ENCODE peak calls at places on chromosomes 4 and X, in four cellular contexts. R is psoas muscle; F is CD8-positive, alpha-beta T cell; L is adrenal gland. W is an unnamed sample.

GRCh38 chrX:112769034-112769433 is 71.6 kb downstream of the AMOT start:
- DNase-seq in R (no peak), F (no peak), L (no peak), W (no peak)

GRCh38 chr4:54526560-54526959 is 131.2 kb upstream of the KIT start:
- DNase-seq in R (no peak), F (no peak), L (no peak), W (no peak)

GRCh38 chr4:2871911-2872310 is 28.3 kb downstream of the ADD1 start:
- DNase-seq in R (no peak), F (no peak), L (no peak), W (no peak)

GRCh38 chr4:102037566-102037965 is 247.0 kb downstream of the BANK1 start:
- DNase-seq in R (no peak), F (no peak), L (no peak), W (no peak)

GRCh38 chrX:29948653-29949052 is 266.7 kb upstream of the MAGEB2 start:
- DNase-seq in R (no peak), F (no peak), L (no peak), W (no peak)

GRCh38 chr4:18366762-18367358 is 345.3 kb upstream of the LCORL start:
- DNase-seq in R (no peak), F (no peak), L (no peak), W (no peak)

GRCh38 chr4:73856518-73856917 is 3.4 kb downstream of the PF4V1 start:
- DNase-seq in R (no peak), F (no peak), L (no peak), W (no peak)

GRCh38 chrX:43707812-43708548 is 51.9 kb downstream of the MAOA start:
- DNase-seq in R (no peak), F (no peak), L (peak), W (peak)

GRCh38 chrX:68647156-68647957 is at the start of gene STARD8:
- DNase-seq in R (peak), F (no peak), L (peak), W (no peak)

GRCh38 chrX:150767475-150768131 is 74.4 kb downstream of the MTMR1 start:
- DNase-seq in R (no peak), F (no peak), L (no peak), W (no peak)

GRCh38 chrX:71667328-71668247 is at the start of gene LOC101059915:
- DNase-seq in R (peak), F (no peak), L (no peak), W (no peak)

GRCh38 chr4:176924238-176924637 is 131.5 kb upstream of the VEGFC start:
- DNase-seq in R (no peak), F (no peak), L (no peak), W (no peak)

GRCh38 chr4:184583738-184584502 is 65.3 kb downstream of the CASP3 start:
- DNase-seq in R (no peak), F (no peak), L (no peak), W (no peak)

GRCh38 chr4:73705056-73705432 is 35.3 kb upstream of the CXCL8 start:
- DNase-seq in R (no peak), F (no peak), L (no peak), W (no peak)

GRCh38 chrX:47358387-47359065 is 11.9 kb upstream of the ZNF157 start:
- DNase-seq in R (no peak), F (peak), L (no peak), W (no peak)

GRCh38 chr4:7635435-7635834 is 200.7 kb upstream of the PSAPL1 start:
- DNase-seq in R (no peak), F (no peak), L (no peak), W (no peak)

GRCh38 chr4:189035091-189035490 is 895.9 kb downstream of the TRIML1 start:
- DNase-seq in R (no peak), F (no peak), L (no peak), W (no peak)

GRCh38 chrX:86028681-86029080 is 18.7 kb downstream of the CHM start:
- DNase-seq in R (no peak), F (no peak), L (no peak), W (no peak)

GRCh38 chr4:14452001-14452400 is 550.3 kb upstream of the CPEB2 start:
- DNase-seq in R (no peak), F (no peak), L (no peak), W (no peak)

GRCh38 chrX:74349387-74349786 is 45.4 kb downstream of the ZCCHC13 start:
- DNase-seq in R (no peak), F (no peak), L (no peak), W (no peak)

DNA sequence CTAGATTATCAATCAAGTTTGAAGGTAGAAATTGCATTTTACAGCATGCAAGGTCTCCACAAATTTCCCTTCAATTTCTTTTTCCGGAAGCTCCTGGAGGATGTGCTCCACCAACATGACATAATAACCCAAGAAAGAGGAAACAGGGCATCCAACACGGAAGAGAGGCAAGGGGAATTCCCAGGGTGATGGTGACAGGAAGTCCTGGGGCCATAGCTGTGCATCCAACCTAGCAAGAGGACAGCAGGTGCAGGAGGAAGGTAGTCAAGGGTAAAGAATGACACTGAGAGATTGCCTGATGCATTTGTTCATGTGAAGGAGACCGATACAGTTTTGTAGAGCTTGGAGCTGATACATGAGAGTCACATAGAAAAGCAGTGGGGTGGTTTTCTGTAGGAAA is 115.7 kb upstream of the LSM6 start:
- DNase-seq in R (no peak), F (no peak), L (no peak), W (no peak)
- H3K4me3 ChIP-seq in R (no peak), F (no peak), L (no peak), W (no peak)

DNA sequence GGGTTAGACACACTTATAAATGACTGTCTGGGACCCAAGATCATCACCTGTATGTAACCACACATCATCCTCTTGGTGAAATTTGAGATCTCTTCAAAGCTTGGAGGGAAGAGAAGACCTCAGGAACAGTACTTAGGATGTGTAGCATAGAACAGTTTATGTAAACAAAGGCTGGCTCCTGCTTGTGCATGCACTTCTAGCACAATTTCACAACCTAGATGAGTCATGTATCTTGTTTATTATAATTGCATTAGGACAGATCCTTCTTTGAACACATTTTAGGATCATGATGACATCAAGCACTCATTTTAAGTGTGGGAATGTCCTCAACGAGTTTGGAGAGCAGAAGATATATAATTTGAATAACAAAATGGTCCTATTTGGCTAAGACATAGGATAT is 26.3 kb upstream of the ZMAT1 start:
- DNase-seq in R (no peak), F (no peak), L (no peak), W (no peak)
- H3K27ac ChIP-seq in R (no peak), F (no peak), L (no peak), W (no peak)

GRCh38 chr4:27010334-27010940 is 149.8 kb downstream of the STIM2 start:
- DNase-seq in R (peak), F (peak), L (peak), W (peak)
- H3K4me3 ChIP-seq in R (no peak), F (no peak), L (no peak), W (no peak)

DNA sequence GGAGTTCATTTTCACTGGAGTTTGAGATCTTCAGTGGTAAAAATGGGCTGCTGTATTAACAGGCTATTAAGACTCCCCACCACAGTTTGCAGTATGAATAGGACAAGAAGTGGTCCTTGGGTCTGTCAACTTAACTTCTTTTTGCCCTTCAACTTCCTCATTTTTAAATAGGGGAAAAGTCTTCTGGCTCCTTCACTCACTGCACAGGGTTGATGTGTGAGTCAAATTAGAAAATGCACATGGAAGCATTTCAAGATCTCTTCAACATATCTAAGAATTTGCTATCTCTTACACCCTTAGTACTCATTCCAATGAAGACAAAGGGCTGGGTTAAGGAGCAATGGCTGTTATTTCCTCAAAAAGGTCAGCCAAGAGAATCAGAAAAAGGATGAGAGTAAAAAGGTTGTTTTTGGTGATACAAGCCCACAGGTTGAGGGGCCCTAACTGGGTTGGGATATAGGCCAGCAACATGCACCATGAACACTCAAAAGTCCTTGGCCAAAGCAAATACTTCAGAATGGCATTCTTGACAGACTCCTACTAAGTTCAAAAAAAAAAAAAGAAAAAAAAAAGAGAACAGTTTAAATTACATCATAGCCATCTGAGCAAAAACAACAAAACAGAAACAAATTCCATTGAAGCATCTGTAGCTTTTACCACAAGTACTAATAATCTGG is 13.4 kb downstream of the PDE5A start:
- DNase-seq in R (no peak), F (no peak), L (no peak), W (no peak)
- H3K27ac ChIP-seq in R (no peak), F (no peak), L (no peak), W (no peak)

GRCh38 chr4:147103403-147103946 is 157.8 kb upstream of the TTC29 start:
- DNase-seq in R (peak), F (no peak), L (peak), W (peak)
- H3K4me3 ChIP-seq in R (no peak), F (no peak), L (no peak), W (no peak)

GRCh38 chr4:53306729-53307128 is 59.1 kb downstream of the SCFD2 start:
- DNase-seq in R (no peak), F (no peak), L (no peak), W (no peak)

GRCh38 chr4:53307210-53307609 is 58.7 kb downstream of the SCFD2 start:
- DNase-seq in R (no peak), F (no peak), L (no peak), W (no peak)

GRCh38 chr4:53309321-53310020 is 56.4 kb downstream of the SCFD2 start:
- DNase-seq in R (no peak), F (no peak), L (no peak), W (no peak)

GRCh38 chr4:53313510-53313909 is 52.4 kb downstream of the SCFD2 start:
- DNase-seq in R (no peak), F (no peak), L (no peak), W (no peak)

DNA sequence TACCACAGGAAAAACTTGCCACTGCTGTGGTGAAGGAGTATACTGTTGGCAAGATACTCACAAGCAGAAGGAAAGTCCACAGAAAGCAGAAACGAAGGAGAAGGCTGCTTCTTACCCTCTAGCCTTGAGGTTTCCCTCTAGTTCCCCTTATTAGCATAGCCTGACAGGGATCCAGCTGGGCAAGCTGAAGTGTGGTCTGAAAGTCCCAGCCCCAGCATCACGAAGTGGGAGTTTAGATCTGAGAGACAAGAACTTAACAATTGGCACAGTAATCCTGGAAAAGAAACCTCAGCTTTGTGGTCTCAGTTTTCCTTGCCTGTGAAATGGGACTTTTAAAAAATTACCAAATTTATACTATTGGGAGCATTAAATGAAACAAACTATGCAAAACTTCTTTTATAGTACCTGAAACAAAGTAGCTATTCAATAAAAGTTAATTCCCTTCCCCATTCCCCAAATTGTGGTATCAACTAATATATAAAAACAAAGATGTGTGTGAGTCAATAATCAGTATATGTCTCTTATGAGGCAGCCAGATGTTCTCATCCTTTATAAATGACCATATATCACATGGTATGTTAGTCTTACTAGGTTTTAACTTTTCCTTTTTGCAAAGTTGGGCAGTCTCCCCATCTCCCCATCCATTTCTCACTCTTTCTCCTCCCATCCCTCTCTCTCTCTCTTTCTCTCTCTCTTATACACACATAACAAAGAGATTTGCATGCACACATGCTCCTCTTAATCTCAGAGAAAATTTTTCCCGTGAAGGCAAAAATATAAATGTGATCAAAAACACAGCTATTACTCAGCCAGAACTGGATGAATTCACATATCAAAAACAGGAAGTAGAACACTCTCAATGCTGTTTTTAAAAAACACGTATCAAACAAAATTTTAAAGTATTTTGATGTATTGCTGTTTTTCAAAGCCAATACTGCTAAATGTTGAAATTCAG is 57.8 kb downstream of the SCFD2 start:
- DNase-seq in R (no peak), F (no peak), L (no peak), W (no peak)
- H3K27ac ChIP-seq in R (no peak), F (no peak), L (no peak), W (no peak)

GRCh38 chr4:38788327-38788726 is 5.5 kb upstream of the TLR10 start:
- DNase-seq in R (no peak), F (no peak), L (no peak), W (no peak)

GRCh38 chr4:38785041-38785790 is 2.4 kb upstream of the TLR10 start:
- DNase-seq in R (no peak), F (no peak), L (no peak), W (no peak)

GRCh38 chr4:38784141-38784540 is 1.4 kb upstream of the TLR10 start:
- DNase-seq in R (no peak), F (no peak), L (no peak), W (no peak)

GRCh38 chr4:38787693-38788092 is 4.9 kb upstream of the TLR10 start:
- DNase-seq in R (no peak), F (no peak), L (no peak), W (no peak)

DNA sequence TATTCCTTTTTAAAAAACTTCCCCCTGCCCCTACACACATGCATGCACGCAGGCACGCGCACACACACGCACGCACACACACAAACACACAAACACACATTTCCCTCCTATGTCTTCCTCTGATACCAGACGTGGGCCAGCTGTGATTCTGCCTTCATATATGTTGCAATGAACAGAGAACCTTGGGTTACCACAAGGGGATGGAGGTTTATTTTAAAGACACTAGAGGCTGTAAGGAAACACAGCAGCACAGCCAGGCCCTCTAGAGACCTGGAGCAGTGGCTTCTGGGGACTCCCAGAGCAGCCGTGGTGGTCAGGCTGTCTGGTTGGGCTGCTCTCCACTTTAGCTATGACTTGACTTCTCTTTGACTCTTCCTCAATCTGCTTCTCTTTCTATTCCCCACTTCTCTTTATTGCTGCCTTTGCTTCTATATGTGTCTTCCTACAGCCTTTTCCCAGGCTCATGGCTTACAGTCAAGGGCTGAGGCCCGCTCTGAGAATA is 3.2 kb upstream of the TLR10 start:
- DNase-seq in R (no peak), F (no peak), L (no peak), W (no peak)
- H3K4me3 ChIP-seq in R (no peak), F (no peak), L (no peak), W (no peak)

GRCh38 chr4:107890779-107891178 is 40.6 kb upstream of the CYP2U1 start:
- DNase-seq in R (no peak), F (no peak), L (no peak), W (no peak)
- H3K27ac ChIP-seq in R (no peak), F (no peak), L (no peak), W (no peak)

DNA sequence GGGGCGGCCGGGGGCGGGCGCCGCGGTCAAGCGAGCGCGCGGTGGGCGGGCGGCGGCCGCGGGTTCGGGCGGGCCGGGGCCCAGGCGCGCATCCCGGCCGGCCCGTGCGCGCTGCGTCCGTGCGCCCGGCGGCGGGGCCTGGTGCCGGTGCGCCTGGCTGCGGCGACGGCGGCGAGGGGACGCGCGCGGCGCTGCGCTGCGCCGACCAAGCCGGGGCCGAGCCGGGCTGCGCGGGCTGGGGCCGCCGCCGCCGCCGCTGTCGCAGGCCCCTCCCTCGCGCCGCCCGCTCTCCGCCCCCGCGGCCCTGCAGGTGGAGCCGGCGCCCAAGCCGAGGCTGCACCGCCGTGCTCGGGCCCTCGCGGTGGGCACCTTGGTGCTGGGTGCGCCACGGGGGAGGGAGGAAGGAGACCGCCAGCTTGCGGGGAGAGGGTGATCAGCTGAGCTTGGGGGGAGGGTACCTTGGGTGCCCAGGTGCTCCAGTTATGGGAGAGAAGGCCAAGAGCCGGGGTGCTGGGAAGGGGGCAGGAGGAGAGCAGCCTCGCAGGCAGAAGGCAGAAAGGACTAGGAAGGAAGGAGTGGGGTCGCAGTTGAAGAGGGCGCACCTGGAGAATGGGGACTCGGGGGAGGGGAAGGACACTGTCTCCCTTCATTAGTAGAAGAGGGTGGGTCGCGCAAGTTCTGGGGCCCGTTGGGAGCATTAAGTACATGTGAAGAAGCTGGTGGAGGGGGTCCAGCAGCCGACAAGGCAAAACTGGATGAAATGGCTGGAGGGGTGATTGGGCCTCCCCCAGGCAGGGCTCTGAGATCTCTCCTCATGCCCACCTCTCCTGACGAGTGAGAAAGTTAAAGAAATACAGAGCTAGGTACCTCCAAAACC is at the start of gene PPP2R2C:
- DNase-seq in R (no peak), F (no peak), L (no peak), W (no peak)
- H3K4me3 ChIP-seq in R (peak), F (no peak), L (no peak), W (peak)

GRCh38 chrX:108134724-108135123 is 43.1 kb downstream of the ATG4A start:
- DNase-seq in R (no peak), F (no peak), L (no peak), W (no peak)
- H3K27ac ChIP-seq in R (no peak), F (no peak), L (no peak), W (no peak)

W was measured in tibial nerve.